ENCODE peak calls at places on chromosomes 12 and 14, in eight cellular contexts. K is NCI-H2081; H is T-helper 1 cell; M is cardiac fibroblast; R is A549; T is CD4-positive, alpha-beta T cell; S is T47D; L is stimulated activated CD8-positive, alpha-beta memory T cell treated with anti-CD3 and anti-CD28 coated beads, Interleukin-12 subunit alpha, Interleukin-12 subunit beta, amount 100 ng/mL, for 4 hours. Q is an unnamed sample.

GRCh38 chr12:23634344-23634743 is 315.1 kb downstream of the SOX5 start:
- DNase-seq in L (no peak), T (no peak), M (no peak), S (no peak), R (no peak), K (no peak), H (no peak), Q (no peak)

GRCh38 chr12:107395817-107396216 is 289.8 kb upstream of the PWP1 start:
- DNase-seq in S (no peak), M (peak; percentile 18), R (no peak), H (no peak), K (no peak), T (no peak), L (no peak), Q (no peak)

GRCh38 chr14:94673071-94673470 is 60.9 kb downstream of the SERPINA3 start:
- DNase-seq in L (no peak), M (no peak), R (no peak), S (no peak), K (no peak), H (no peak), T (no peak), Q (no peak)

GRCh38 chr14:23093993-23094665 is 807 bp downstream of the ACIN1 start:
- DNase-seq in H (no peak), S (no peak), M (peak; percentile 14), K (no peak), L (no peak), R (peak; percentile 90), T (no peak), Q (peak; percentile 81)

GRCh38 chr14:68768316-68768715 is 24.6 kb downstream of the ZFP36L1 start:
- DNase-seq in L (no peak), H (no peak), R (no peak), M (no peak), S (no peak), K (no peak), T (no peak), Q (no peak)

GRCh38 chr14:104688755-104689619 is at the start of gene INF2:
- DNase-seq in T (peak; percentile 34), S (peak; percentile 79), M (peak; percentile 72), R (peak; percentile 84), L (peak; percentile 37), H (peak; percentile 62), K (peak; percentile 54), Q (no peak)

GRCh38 chr14:67704484-67705089 is 2.9 kb downstream of the RDH12 start:
- DNase-seq in S (peak; percentile 84), L (no peak), M (peak; percentile 75), H (no peak), K (peak; percentile 58), R (peak; percentile 74), T (no peak), Q (no peak)

GRCh38 chr12:76781321-76781720 is 17.4 kb downstream of the ZDHHC17 start:
- DNase-seq in H (no peak), T (no peak), M (no peak), K (no peak), L (no peak), S (no peak), R (no peak), Q (no peak)

GRCh38 chr14:30355431-30355913 is 203.5 kb upstream of the G2E3 start:
- DNase-seq in S (no peak), K (no peak), H (no peak), L (no peak), T (no peak), M (peak; percentile 2), R (no peak), Q (no peak)

GRCh38 chr12:99281277-99281676 is 366.3 kb upstream of the GARIN6 start:
- DNase-seq in S (no peak), T (no peak), H (no peak), R (no peak), M (no peak), L (no peak), K (no peak), Q (no peak)

GRCh38 chr14:64502476-64503183 is 1.0 kb downstream of the ZBTB25 start:
- DNase-seq in L (no peak), H (peak; percentile 11), M (no peak), T (no peak), S (peak; percentile 52), R (no peak), K (no peak), Q (no peak)

GRCh38 chr12:50790081-50790480 is 26.2 kb downstream of the ATF1 start:
- DNase-seq in S (no peak), K (no peak), M (peak; percentile 12), H (no peak), T (no peak), R (no peak), L (no peak), Q (no peak)

GRCh38 chr12:102954143-102954542 is 3.3 kb upstream of the ASCL1 start:
- DNase-seq in R (no peak), K (no peak), H (no peak), L (no peak), M (no peak), S (no peak), T (no peak), Q (no peak)

GRCh38 chr12:51926718-51927117 is 19.4 kb downstream of the ACVRL1 start:
- DNase-seq in T (peak; percentile 27), L (no peak), R (peak; percentile 48), S (peak; percentile 72), M (peak; percentile 70), H (peak; percentile 15), K (no peak), Q (no peak)

GRCh38 chr12:30740274-30740673 is 14.5 kb downstream of the CAPRIN2 start:
- DNase-seq in S (no peak), L (no peak), R (no peak), M (no peak), K (no peak), T (no peak), H (no peak), Q (no peak)

GRCh38 chr14:37650356-37651037 is 55.1 kb downstream of the TTC6 start:
- DNase-seq in R (no peak), L (no peak), H (no peak), K (peak; percentile 25), M (no peak), S (peak; percentile 94), T (no peak), Q (no peak)